ENCODE peak calls at places on chromosome 20, in nine cellular contexts. T, H, C, G, Z, R, W, O and P are unnamed samples.

GRCh38 chr20:57180954-57181353 is 85.5 kb downstream of the BMP7 start:
- DNase-seq in T (no peak), H (no peak), C (no peak), G (no peak), Z (no peak), R (no peak), W (no peak), O (peak), P (no peak)

GRCh38 chr20:4490595-4491280 is 231.0 kb upstream of the PRND start:
- DNase-seq in T (no peak), H (no peak), C (no peak), G (no peak), Z (no peak), R (no peak), W (no peak), O (no peak), P (no peak)

GRCh38 chr20:61784801-61785566 is 280.7 kb downstream of the TAF4 start:
- DNase-seq in T (no peak), H (no peak), C (no peak), G (no peak), Z (no peak), R (no peak), W (no peak), O (no peak), P (no peak)

GRCh38 chr20:2652724-2653510 is 485 bp downstream of the NOP56 start:
- DNase-seq in T (no peak), H (no peak), C (no peak), G (peak), Z (no peak), R (no peak), W (peak), O (no peak), P (no peak)

GRCh38 chr20:34302312-34302722 is 838 bp downstream of the AHCY start:
- DNase-seq in T (peak), H (no peak), C (no peak), G (no peak), Z (no peak), R (no peak), W (no peak), O (no peak), P (no peak)

GRCh38 chr20:59400666-59401065 is 100.3 kb downstream of the EDN3 start:
- DNase-seq in T (no peak), H (peak), C (peak), G (no peak), Z (no peak), R (no peak), W (peak), O (no peak), P (no peak)

GRCh38 chr20:6489361-6490154 is 277.9 kb upstream of the BMP2 start:
- DNase-seq in T (peak), H (no peak), C (no peak), G (no peak), Z (no peak), R (no peak), W (peak), O (no peak), P (no peak)

GRCh38 chr20:62837790-62838458 is 21.1 kb downstream of the COL9A3 start:
- DNase-seq in T (no peak), H (no peak), C (no peak), G (peak), Z (no peak), R (no peak), W (peak), O (no peak), P (no peak)

GRCh38 chr20:20204326-20204725 is 152.0 kb downstream of the CFAP61 start:
- DNase-seq in T (no peak), H (no peak), C (no peak), G (no peak), Z (no peak), R (no peak), W (peak), O (no peak), P (no peak)

GRCh38 chr20:37954626-37955025 is 51.7 kb downstream of the VSTM2L start:
- DNase-seq in T (no peak), H (no peak), C (no peak), G (no peak), Z (no peak), R (no peak), W (no peak), O (no peak), P (no peak)

GRCh38 chr20:59165794-59166709 is 2.4 kb downstream of the ZNF831 start:
- DNase-seq in T (no peak), H (no peak), C (no peak), G (no peak), Z (no peak), R (no peak), W (no peak), O (no peak), P (no peak)

GRCh38 chr20:46994341-46994740 is 99.7 kb downstream of the EYA2 start:
- DNase-seq in T (no peak), H (peak), C (peak), G (peak), Z (no peak), R (no peak), W (peak), O (no peak), P (peak)

GRCh38 chr20:57071283-57071701 is 195.1 kb downstream of the BMP7 start:
- DNase-seq in T (no peak), H (no peak), C (no peak), G (no peak), Z (no peak), R (peak), W (peak), O (no peak), P (no peak)

GRCh38 chr20:7694940-7695567 is 245.2 kb downstream of the HAO1 start:
- DNase-seq in T (peak), H (no peak), C (no peak), G (no peak), Z (no peak), R (no peak), W (no peak), O (no peak), P (no peak)